ENCODE peak calls at places on chromosomes 1 and 21, in six cellular contexts. W is epithelial cell of esophagus; N is stimulated activated CD4-positive, alpha-beta T cell treated with anti-CD3 and anti-CD28 coated beads, Interleukin-1b, Interleukin-23, amount 100 ng/mL, for 24 hours; X is psoas muscle; T is pulmonary artery endothelial cell; Y is activated T-cell treated with anti-CD3 and anti-CD28 coated beads for 1 hour. M is an unnamed sample.

GRCh38 chr21:38322551-38322950 is 65.8 kb downstream of the KCNJ15 start:
- DNase-seq in N (no peak), Y (no peak), X (no peak), W (no peak), T (no peak), M (peak)

GRCh38 chr1:35660581-35661473 is 19.5 kb upstream of the PSMB2 start:
- DNase-seq in T (peak), W (peak), X (no peak), Y (no peak), N (no peak), M (peak)

GRCh38 chr1:165897326-165898303 is 70.2 kb downstream of the UCK2 start:
- DNase-seq in X (no peak), N (no peak), Y (no peak), T (no peak), W (no peak), M (no peak)

GRCh38 chr21:16193758-16194606 is 464.2 kb downstream of the USP25 start:
- DNase-seq in T (peak), X (peak), N (no peak), W (peak), Y (no peak), M (peak)

GRCh38 chr1:214213136-214213535 is 67.8 kb upstream of the SMYD2 start:
- DNase-seq in Y (no peak), X (no peak), T (no peak), N (no peak), W (peak), M (peak)

GRCh38 chr1:8687053-8687452 is 130.4 kb downstream of the RERE start:
- DNase-seq in T (peak), Y (no peak), N (no peak), X (no peak), W (no peak), M (no peak)

GRCh38 chr21:44353200-44353970 is at the start of gene TRPM2:
- DNase-seq in Y (peak), T (no peak), W (no peak), X (peak), N (no peak), M (no peak)

GRCh38 chr1:236654511-236654910 is 31.8 kb upstream of the ACTN2 start:
- DNase-seq in Y (no peak), N (no peak), X (no peak), T (no peak), W (no peak), M (no peak)

GRCh38 chr1:95197616-95198252 is 36.3 kb upstream of the RWDD3 start:
- DNase-seq in Y (no peak), N (no peak), X (no peak), W (peak), T (no peak), M (peak)

GRCh38 chr1:29506678-29507225 is 270.4 kb downstream of the PTPRU start:
- DNase-seq in T (no peak), X (no peak), W (no peak), Y (no peak), N (no peak), M (no peak)

GRCh38 chr1:39380036-39380435 is 111.4 kb upstream of the BMP8A start:
- DNase-seq in N (no peak), Y (no peak), T (peak), X (no peak), W (no peak), M (no peak)

GRCh38 chr21:33640697-33641338 is 723 bp downstream of the CRYZL1 start:
- DNase-seq in W (peak), T (no peak), X (no peak), N (no peak), Y (no peak), M (peak)

GRCh38 chr1:213564215-213564659 is 423.5 kb upstream of the PROX1 start:
- DNase-seq in X (no peak), W (peak), Y (no peak), T (no peak), N (no peak), M (peak)

GRCh38 chr1:242011879-242012674 is 13.2 kb upstream of the MAP1LC3C start:
- DNase-seq in N (no peak), X (peak), T (no peak), W (peak), Y (no peak), M (peak)

GRCh38 chr1:107895403-107896181 is 69.4 kb downstream of the VAV3 start:
- DNase-seq in W (no peak), N (no peak), X (no peak), Y (no peak), T (no peak), M (peak)

GRCh38 chr1:232627645-232628334 is 2.1 kb downstream of the SIPA1L2 start:
- DNase-seq in N (no peak), T (no peak), X (no peak), W (peak), Y (no peak), M (peak)

GRCh38 chr1:244603498-244603897 is 49.4 kb upstream of the DESI2 start:
- DNase-seq in X (no peak), T (no peak), N (no peak), Y (no peak), W (peak), M (peak)

GRCh38 chr1:147169840-147170674 is 2.2 kb downstream of the PRKAB2 start:
- DNase-seq in W (peak), N (no peak), Y (no peak), T (no peak), X (no peak), M (no peak)

GRCh38 chr1:181452746-181453145 is 30.6 kb upstream of the CACNA1E start:
- DNase-seq in W (no peak), T (no peak), X (no peak), Y (no peak), N (no peak), M (peak)

GRCh38 chr21:45136927-45137611 is 62.7 kb downstream of the ADARB1 start:
- DNase-seq in T (peak), W (peak), Y (peak), X (peak), N (peak), M (peak)

GRCh38 chr21:15291621-15292266 is 226.9 kb upstream of the NRIP1 start:
- DNase-seq in Y (no peak), T (no peak), W (peak), N (no peak), X (no peak), M (no peak)

GRCh38 chr1:9577423-9577822 is 11.3 kb upstream of the TMEM201 start:
- DNase-seq in N (no peak), X (no peak), T (no peak), W (no peak), Y (no peak), M (no peak)